ENCODE peak calls at places on chromosomes 1 and 21, in ten cellular contexts. D is GM23338; B is thoracic aorta; K is mesendoderm; H is SK-N-MC; J is CD8-positive, alpha-beta T cell; N is transverse colon; Q is dorsolateral prefrontal cortex; M is pancreas; L is substantia nigra. X is an unnamed sample.

GRCh38 chr21:33760641-33761103 is 118.4 kb downstream of the ITSN1 start:
- DNase-seq in D (no peak), B (no peak), K (no peak), H (no peak), J (no peak), N (no peak), Q (no peak), M (no peak), L (no peak), X (no peak)

GRCh38 chr1:214506972-214507431 is 44.4 kb downstream of the PTPN14 start:
- DNase-seq in D (peak; percentile 51), B (no peak), K (peak; percentile 90), H (no peak), J (no peak), N (peak; percentile 58), Q (no peak), M (no peak), L (no peak), X (no peak)

GRCh38 chr1:248853668-248854375 is 5.1 kb downstream of the ZNF692 start:
- DNase-seq in D (no peak), B (no peak), K (no peak), H (no peak), J (no peak), N (no peak), Q (no peak), M (no peak), L (no peak), X (peak; percentile 27)

GRCh38 chr1:209651148-209651547 is 1.1 kb downstream of the LAMB3 start:
- DNase-seq in D (no peak), B (no peak), K (peak; percentile 62), H (no peak), J (peak; percentile 16), N (peak; percentile 84), Q (no peak), M (peak; percentile 74), L (no peak), X (peak; percentile 39)

GRCh38 chr1:216723274-216723780 is at the start of gene ESRRG:
- DNase-seq in D (peak; percentile 91), B (no peak), K (peak; percentile 83), H (no peak), J (no peak), N (peak; percentile 43), Q (peak; percentile 52), M (peak; percentile 83), L (no peak), X (no peak)

GRCh38 chr1:147252540-147252939 is 10.1 kb downstream of the CHD1L start:
- DNase-seq in D (no peak), B (no peak), K (no peak), H (no peak), J (no peak), N (no peak), Q (no peak), M (no peak), L (no peak), X (no peak)

GRCh38 chr1:204493145-204493881 is 1.3 kb downstream of the PIK3C2B start:
- DNase-seq in D (peak; percentile 52), B (no peak), K (no peak), H (no peak), J (no peak), N (peak; percentile 90), Q (no peak), M (no peak), L (peak; percentile 21), X (no peak)

GRCh38 chr1:46675549-46676314 is 4.1 kb downstream of the TEX38 start:
- DNase-seq in D (peak; percentile 54), B (no peak), K (peak; percentile 71), H (no peak), J (no peak), N (no peak), Q (no peak), M (no peak), L (no peak), X (no peak)

GRCh38 chr1:164591858-164592257 is 32.9 kb downstream of the PBX1 start:
- DNase-seq in D (peak; percentile 49), B (no peak), K (peak; percentile 84), H (no peak), J (no peak), N (no peak), Q (no peak), M (no peak), L (no peak), X (no peak)

GRCh38 chr1:3071507-3072177 is 2.6 kb downstream of the PRDM16 start:
- DNase-seq in D (no peak), B (no peak), K (no peak), H (no peak), J (no peak), N (no peak), Q (no peak), M (peak; percentile 64), L (no peak), X (no peak)

GRCh38 chr1:235207202-235207565 is 46.1 kb upstream of the RBM34 start:
- DNase-seq in D (no peak), B (no peak), K (no peak), H (no peak), J (peak; percentile 34), N (no peak), Q (no peak), M (no peak), L (no peak), X (peak; percentile 58)

GRCh38 chr1:28243685-28244439 is 7.9 kb downstream of the ATP5IF1 start:
- DNase-seq in D (no peak), B (no peak), K (no peak), H (no peak), J (no peak), N (peak; percentile 25), Q (no peak), M (no peak), L (no peak), X (no peak)

GRCh38 chr21:39188521-39189139 is 5.4 kb upstream of the PSMG1 start:
- DNase-seq in D (no peak), B (no peak), K (no peak), H (no peak), J (no peak), N (no peak), Q (no peak), M (no peak), L (no peak), X (no peak)
- H3K27ac ChIP-seq in D (peak overlapping the region; percentile 29), B (no peak overlapping the region), K (no peak overlapping the region), H (no peak overlapping the region), J (no peak overlapping the region), N (no peak overlapping the region), Q (no peak overlapping the region), M (no peak overlapping the region), L (no peak overlapping the region), X (no peak overlapping the region)

GRCh38 chr1:200738348-200738732 is 353 bp upstream of the CAMSAP2 start:
- DNase-seq in D (no peak), B (no peak), K (no peak), H (no peak), J (no peak), N (no peak), Q (no peak), M (no peak), L (no peak), X (no peak)

GRCh38 chr1:200738733-200739498 is at the start of gene CAMSAP2:
- DNase-seq in D (peak; percentile 83), B (peak; percentile 54), K (peak; percentile 89), H (peak; percentile 39), J (peak; percentile 45), N (peak; percentile 86), Q (peak; percentile 84), M (peak; percentile 90), L (peak; percentile 79), X (peak; percentile 72)

GRCh38 chr1:200739499-200740290 is 1.0 kb downstream of the CAMSAP2 start:
- DNase-seq in D (peak; percentile 15), B (peak; percentile 72), K (peak; percentile 38), H (no peak), J (no peak), N (peak; percentile 76), Q (peak; percentile 77), M (peak; percentile 84), L (no peak), X (peak; percentile 9)

GRCh38 chr1:200740291-200741212 is 1.9 kb downstream of the CAMSAP2 start:
- DNase-seq in D (no peak), B (no peak), K (no peak), H (no peak), J (no peak), N (no peak), Q (no peak), M (no peak), L (no peak), X (no peak)

DNA sequence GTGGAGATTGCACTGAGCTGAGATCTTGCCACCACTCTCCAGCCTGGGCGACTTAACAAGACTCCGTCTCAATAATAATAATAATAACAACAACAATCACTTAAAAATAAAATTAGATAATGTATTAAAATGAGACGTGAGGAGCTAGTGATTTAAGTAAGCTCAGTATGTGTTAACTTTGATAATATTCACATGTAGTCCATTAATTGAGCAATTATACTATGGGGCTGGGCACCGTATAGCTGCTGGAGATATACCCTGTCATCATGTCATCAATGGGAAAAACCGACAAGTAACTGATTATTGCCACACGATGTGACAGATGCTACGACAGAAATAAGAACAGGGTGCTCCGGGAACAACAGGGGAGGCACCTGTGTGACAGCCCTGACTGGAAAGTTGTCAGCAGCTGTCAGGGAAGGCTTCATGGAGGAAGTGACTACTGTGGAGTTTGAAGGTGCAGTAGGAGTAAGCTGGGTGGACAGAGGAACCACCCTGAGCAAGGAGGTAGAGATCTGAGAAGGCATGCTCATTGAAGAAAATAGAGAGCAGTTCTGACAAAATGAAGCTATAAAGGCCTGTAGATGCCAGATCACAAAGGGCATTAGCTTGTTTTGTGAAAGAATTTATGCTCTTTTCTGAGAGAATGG is 921 bp upstream of the CAMSAP2 start:
- DNase-seq in D (peak; percentile 8), B (no peak), K (no peak), H (no peak), J (no peak), N (no peak), Q (no peak), M (no peak), L (no peak), X (no peak)
- H3K27ac ChIP-seq in D (no peak overlapping the region), B (peak overlapping the region; percentile 98), K (no peak overlapping the region), H (no peak overlapping the region), J (no peak overlapping the region), N (peak overlapping the region; percentile 92), Q (peak overlapping the region; percentile 99), M (peak overlapping the region; percentile 96), L (peak overlapping the region; percentile 86), X (no peak overlapping the region)

DNA sequence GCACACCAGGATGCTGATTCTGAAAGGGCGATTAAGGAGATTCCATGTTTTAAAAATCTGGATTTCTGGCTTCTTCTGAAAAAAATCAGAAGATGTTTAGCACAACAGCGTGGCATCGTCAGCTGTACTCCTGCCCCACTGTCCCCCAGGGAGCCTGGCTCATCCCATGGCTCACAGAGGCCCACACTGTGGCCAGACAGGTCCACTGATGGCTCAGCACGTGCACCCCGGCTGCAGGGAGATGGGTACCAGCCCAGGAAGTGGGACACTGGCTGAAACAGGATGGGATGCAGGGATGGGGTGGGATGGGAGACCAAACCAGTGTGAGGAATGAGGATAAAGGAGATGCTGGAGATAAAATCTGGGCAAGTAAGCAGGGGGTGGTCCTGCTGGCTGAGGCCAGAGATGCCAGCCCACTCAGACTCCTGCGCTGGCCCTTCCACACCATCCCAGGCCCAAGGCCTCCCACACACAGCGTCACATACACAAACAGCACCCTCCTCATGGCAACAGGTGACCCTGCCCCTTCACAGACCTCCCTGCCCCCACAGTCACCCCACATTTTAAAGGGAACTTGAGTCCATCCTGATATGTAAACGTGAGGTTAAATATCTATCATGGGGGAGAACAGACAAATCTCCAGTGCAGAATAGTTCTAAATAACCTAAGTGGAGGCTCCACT is 23.9 kb upstream of the SAMD11 start:
- DNase-seq in D (no peak), B (no peak), K (no peak), H (no peak), J (no peak), N (no peak), Q (no peak), M (no peak), L (no peak), X (no peak)
- H3K27ac ChIP-seq in D (no peak overlapping the region), B (no peak overlapping the region), K (no peak overlapping the region), H (no peak overlapping the region), J (no peak overlapping the region), N (no peak overlapping the region), Q (no peak overlapping the region), M (no peak overlapping the region), L (no peak overlapping the region), X (no peak overlapping the region)

GRCh38 chr21:15242906-15243305 is 178.1 kb upstream of the NRIP1 start:
- DNase-seq in D (no peak), B (no peak), K (no peak), H (no peak), J (no peak), N (no peak), Q (no peak), M (no peak), L (no peak), X (no peak)
- H3K27ac ChIP-seq in D (peak overlapping the region; percentile 0), B (no peak overlapping the region), K (peak overlapping the region; percentile 1), H (no peak overlapping the region), J (no peak overlapping the region), N (no peak overlapping the region), Q (no peak overlapping the region), M (no peak overlapping the region), L (no peak overlapping the region), X (no peak overlapping the region)